ENCODE peak calls at places on chromosomes 2 and 18, in four cellular contexts. One of them, this sample, is unnamed.

GRCh38 chr2:221347471-221347870 is 224.6 kb downstream of the EPHA4 start:
- DNase-seq in fibroblast of pulmonary artery: no peak
- DNase-seq in pancreas: no peak
- DNase-seq in breast epithelium: no peak
- DNase-seq in this sample: peak; percentile 72

GRCh38 chr2:57549642-57550102 is 496.9 kb upstream of the VRK2 start:
- DNase-seq in fibroblast of pulmonary artery: no peak
- DNase-seq in pancreas: no peak
- DNase-seq in breast epithelium: no peak
- DNase-seq in this sample: peak; percentile 25

GRCh38 chr2:121596221-121597080 is 52.8 kb downstream of the CLASP1 start:
- DNase-seq in fibroblast of pulmonary artery: peak; percentile 66
- DNase-seq in pancreas: no peak
- DNase-seq in breast epithelium: no peak
- DNase-seq in this sample: peak; percentile 63

GRCh38 chr2:165205865-165206264 is 2.0 kb upstream of the SCN3A start:
- DNase-seq in fibroblast of pulmonary artery: no peak
- DNase-seq in pancreas: no peak
- DNase-seq in breast epithelium: no peak
- DNase-seq in this sample: no peak

GRCh38 chr2:162537651-162538050 is 193.7 kb downstream of the GCA start:
- DNase-seq in fibroblast of pulmonary artery: no peak
- DNase-seq in pancreas: no peak
- DNase-seq in breast epithelium: no peak
- DNase-seq in this sample: no peak

GRCh38 chr2:118850901-118851268 is 3.4 kb upstream of the EN1 start:
- DNase-seq in fibroblast of pulmonary artery: no peak
- DNase-seq in pancreas: no peak
- DNase-seq in breast epithelium: no peak
- DNase-seq in this sample: no peak

GRCh38 chr2:237072067-237072931 is 13.4 kb upstream of the COPS8 start:
- DNase-seq in fibroblast of pulmonary artery: peak; percentile 77
- DNase-seq in pancreas: peak; percentile 75
- DNase-seq in breast epithelium: peak; percentile 82
- DNase-seq in this sample: peak; percentile 44

GRCh38 chr2:176514805-176515500 is 245.7 kb downstream of the MTX2 start:
- DNase-seq in fibroblast of pulmonary artery: no peak
- DNase-seq in pancreas: no peak
- DNase-seq in breast epithelium: no peak
- DNase-seq in this sample: no peak

GRCh38 chr18:37385846-37386435 is 179.7 kb downstream of the CELF4 start:
- DNase-seq in fibroblast of pulmonary artery: peak; percentile 64
- DNase-seq in pancreas: no peak
- DNase-seq in breast epithelium: no peak
- DNase-seq in this sample: peak; percentile 9

GRCh38 chr2:94759211-94759610 is 112.0 kb upstream of the TEKT4 start:
- DNase-seq in fibroblast of pulmonary artery: no peak
- DNase-seq in pancreas: no peak
- DNase-seq in breast epithelium: no peak
- DNase-seq in this sample: no peak

GRCh38 chr2:19847486-19847885 is 54.3 kb downstream of the TTC32 start:
- DNase-seq in fibroblast of pulmonary artery: no peak
- DNase-seq in pancreas: no peak
- DNase-seq in breast epithelium: no peak
- DNase-seq in this sample: no peak

GRCh38 chr18:59715966-59716369 is 18.7 kb upstream of the CCBE1 start:
- DNase-seq in fibroblast of pulmonary artery: peak; percentile 95
- DNase-seq in pancreas: no peak
- DNase-seq in breast epithelium: no peak
- DNase-seq in this sample: peak; percentile 97

GRCh38 chr2:17401096-17401495 is 117.1 kb downstream of the RAD51AP2 start:
- DNase-seq in fibroblast of pulmonary artery: no peak
- DNase-seq in pancreas: no peak
- DNase-seq in breast epithelium: no peak
- DNase-seq in this sample: no peak

GRCh38 chr2:10410001-10410671 is 38.0 kb downstream of the ODC1 start:
- DNase-seq in fibroblast of pulmonary artery: no peak
- DNase-seq in pancreas: no peak
- DNase-seq in breast epithelium: no peak
- DNase-seq in this sample: no peak

GRCh38 chr18:35241523-35241804 is 630 bp downstream of the ZNF397 start:
- DNase-seq in fibroblast of pulmonary artery: no peak
- DNase-seq in pancreas: no peak
- DNase-seq in breast epithelium: no peak
- DNase-seq in this sample: no peak

GRCh38 chr18:55833543-55833942 is 245.6 kb upstream of the TCF4 start:
- DNase-seq in fibroblast of pulmonary artery: peak; percentile 95
- DNase-seq in pancreas: no peak
- DNase-seq in breast epithelium: no peak
- DNase-seq in this sample: peak; percentile 97

GRCh38 chr2:118992740-118993391 is 50.9 kb downstream of the MARCO start:
- DNase-seq in fibroblast of pulmonary artery: no peak
- DNase-seq in pancreas: no peak
- DNase-seq in breast epithelium: no peak
- DNase-seq in this sample: no peak

GRCh38 chr2:235577404-235578330 is 83.8 kb downstream of the AGAP1 start:
- DNase-seq in fibroblast of pulmonary artery: peak; percentile 75
- DNase-seq in pancreas: no peak
- DNase-seq in breast epithelium: no peak
- DNase-seq in this sample: no peak

DNA sequence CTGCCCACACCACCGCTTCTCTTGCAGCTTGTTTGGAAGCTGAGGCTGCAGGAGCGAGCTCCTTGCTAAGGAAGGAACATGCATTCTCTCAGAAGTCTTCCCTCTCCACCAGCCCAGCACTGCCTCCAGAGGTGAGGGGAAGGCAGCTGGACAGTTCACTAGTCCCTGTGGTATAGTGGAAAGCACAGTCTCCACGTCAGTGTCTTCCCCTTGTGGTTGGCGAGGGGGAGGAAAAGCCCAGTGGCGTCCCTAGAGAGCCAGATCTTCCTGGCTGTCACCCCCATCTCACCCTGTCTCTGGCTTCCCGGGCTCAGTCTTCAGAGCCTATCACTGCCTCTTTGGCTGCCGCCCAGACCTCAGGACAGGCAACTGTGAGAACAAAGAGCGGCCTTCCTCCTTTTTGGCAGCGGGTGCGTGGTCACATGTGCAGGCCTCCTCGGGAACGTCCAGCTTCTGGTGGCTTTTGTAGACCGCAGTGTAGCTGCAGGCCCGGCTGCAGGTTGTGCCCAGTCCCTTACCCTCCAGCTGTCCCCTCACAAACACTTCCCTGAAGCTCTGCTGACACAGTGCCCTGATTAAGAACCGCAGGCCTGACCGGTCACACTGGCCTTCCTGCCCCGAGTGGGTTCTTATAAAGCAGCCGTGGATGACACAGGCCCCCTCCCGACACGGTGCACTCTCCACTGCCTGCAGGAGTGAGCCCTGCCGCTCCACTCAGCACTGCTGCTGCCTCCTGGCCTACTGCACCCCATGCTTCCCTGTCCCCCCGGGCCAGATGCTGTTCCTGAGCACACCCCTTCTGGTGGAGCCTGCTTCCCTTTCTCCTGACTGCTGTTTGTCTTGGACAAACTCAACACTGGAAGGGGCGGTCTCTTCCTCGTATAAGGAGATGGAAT is 90.9 kb downstream of the RNF144A start:
- DNase-seq in fibroblast of pulmonary artery: peak; percentile 93
- DNase-seq in pancreas: peak; percentile 79
- DNase-seq in breast epithelium: peak; percentile 83
- DNase-seq in this sample: no peak
- TF ChIP-seq CTCF in fibroblast of pulmonary artery: peak; percentile 59
- TF ChIP-seq CTCF in pancreas: no peak
- TF ChIP-seq CTCF in breast epithelium: no peak
- TF ChIP-seq CTCF in this sample: no peak

DNA sequence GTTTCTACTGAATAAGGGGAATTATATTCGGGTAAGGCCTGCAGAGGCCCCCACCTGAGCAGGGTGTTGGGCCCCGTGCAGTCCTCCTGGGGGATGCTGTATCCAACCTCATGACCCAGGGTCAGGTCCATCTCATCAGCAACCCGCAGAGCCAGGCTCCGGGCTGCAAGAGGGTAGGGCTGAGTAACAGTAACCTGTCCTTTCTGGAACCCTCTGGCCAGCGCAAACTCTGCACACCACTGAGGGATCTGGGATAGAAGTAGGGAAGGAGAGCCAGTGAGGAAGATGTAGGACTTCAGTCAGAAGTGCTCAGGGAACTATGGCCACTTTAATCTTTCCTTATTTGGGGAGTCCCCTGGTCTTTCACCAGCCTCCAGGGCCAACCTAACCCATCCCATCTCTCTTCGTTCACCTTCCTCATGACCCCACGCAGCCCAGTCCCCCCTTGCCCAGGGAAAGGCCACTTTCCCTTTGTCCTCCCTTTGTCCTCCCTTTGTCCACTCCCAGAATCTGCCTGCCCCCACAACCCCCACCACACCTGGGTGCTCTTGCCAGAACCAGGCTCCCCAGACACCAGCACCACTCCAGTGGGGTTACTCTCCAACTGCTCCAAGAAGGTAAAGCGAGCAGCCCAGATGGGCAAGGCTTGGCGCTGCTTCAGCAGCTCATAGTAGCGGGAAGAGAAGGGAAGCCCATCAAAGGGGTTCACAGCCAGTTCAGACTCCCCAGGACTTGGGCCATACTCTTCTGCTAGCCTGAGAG is 895 bp downstream of the DQX1 start:
- DNase-seq in fibroblast of pulmonary artery: no peak
- DNase-seq in pancreas: no peak
- DNase-seq in breast epithelium: no peak
- DNase-seq in this sample: no peak
- TF ChIP-seq CTCF in fibroblast of pulmonary artery: no peak
- TF ChIP-seq CTCF in pancreas: no peak
- TF ChIP-seq CTCF in breast epithelium: no peak
- TF ChIP-seq CTCF in this sample: no peak

GRCh38 chr2:192197387-192197786 is 2.7 kb upstream of the TMEFF2 start:
- DNase-seq in fibroblast of pulmonary artery: peak; percentile 33
- DNase-seq in pancreas: no peak
- DNase-seq in breast epithelium: no peak
- DNase-seq in this sample: no peak

GRCh38 chr2:192195548-192196418 is 1.1 kb upstream of the TMEFF2 start:
- DNase-seq in fibroblast of pulmonary artery: peak; percentile 26
- DNase-seq in pancreas: peak; percentile 13
- DNase-seq in breast epithelium: no peak
- DNase-seq in this sample: no peak

GRCh38 chr2:192194065-192194865 is 468 bp downstream of the TMEFF2 start:
- DNase-seq in fibroblast of pulmonary artery: no peak
- DNase-seq in pancreas: peak; percentile 11
- DNase-seq in breast epithelium: no peak
- DNase-seq in this sample: no peak

GRCh38 chr2:192196451-192197194 is 1.9 kb upstream of the TMEFF2 start:
- DNase-seq in fibroblast of pulmonary artery: no peak
- DNase-seq in pancreas: no peak
- DNase-seq in breast epithelium: no peak
- DNase-seq in this sample: no peak

DNA sequence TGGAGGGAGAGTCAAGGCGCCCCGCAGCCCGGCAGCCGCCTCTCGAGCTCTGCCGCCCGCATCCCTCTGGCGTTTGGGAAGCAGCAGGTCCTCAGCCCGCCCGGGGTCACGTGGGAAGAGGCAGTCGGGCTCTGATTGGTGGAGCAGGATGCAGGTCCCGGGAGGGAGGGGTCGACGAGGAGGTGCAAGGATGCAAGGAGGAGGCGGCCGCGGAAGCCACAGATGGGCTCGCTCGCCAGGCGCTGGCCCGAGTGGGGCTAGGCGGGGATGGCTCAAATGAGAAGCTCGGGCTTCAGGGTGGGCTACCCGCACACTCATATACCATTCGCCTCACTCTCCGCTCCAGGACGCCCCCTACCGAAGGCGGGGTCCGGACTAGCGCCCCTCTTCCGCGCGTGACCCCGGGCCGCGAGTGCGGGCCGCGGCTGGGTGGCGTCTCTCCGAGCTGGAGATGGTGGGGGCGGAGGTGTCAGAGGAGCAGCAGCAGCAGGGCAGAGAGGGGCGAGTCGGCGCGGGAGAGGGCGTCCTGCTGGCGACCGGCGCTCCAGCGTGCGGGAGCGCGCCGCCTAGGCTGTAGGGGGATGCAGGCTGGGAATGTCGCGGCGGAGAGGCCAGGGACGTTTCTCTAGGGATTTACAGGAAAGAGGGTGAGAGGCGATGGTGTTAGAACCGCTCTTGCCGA is at the start of gene TMEFF2:
- DNase-seq in fibroblast of pulmonary artery: peak; percentile 69
- DNase-seq in pancreas: peak; percentile 39
- DNase-seq in breast epithelium: peak; percentile 51
- DNase-seq in this sample: peak; percentile 53
- TF ChIP-seq CTCF in fibroblast of pulmonary artery: peak; percentile 5
- TF ChIP-seq CTCF in pancreas: no peak
- TF ChIP-seq CTCF in breast epithelium: no peak
- TF ChIP-seq CTCF in this sample: peak; percentile 50

GRCh38 chr18:11728247-11728646 is 39.2 kb downstream of the GNAL start:
- DNase-seq in fibroblast of pulmonary artery: peak; percentile 25
- DNase-seq in pancreas: no peak
- DNase-seq in breast epithelium: no peak
- DNase-seq in this sample: no peak
- TF ChIP-seq CTCF in fibroblast of pulmonary artery: peak; percentile 18
- TF ChIP-seq CTCF in pancreas: no peak
- TF ChIP-seq CTCF in breast epithelium: no peak
- TF ChIP-seq CTCF in this sample: peak; percentile 44

DNA sequence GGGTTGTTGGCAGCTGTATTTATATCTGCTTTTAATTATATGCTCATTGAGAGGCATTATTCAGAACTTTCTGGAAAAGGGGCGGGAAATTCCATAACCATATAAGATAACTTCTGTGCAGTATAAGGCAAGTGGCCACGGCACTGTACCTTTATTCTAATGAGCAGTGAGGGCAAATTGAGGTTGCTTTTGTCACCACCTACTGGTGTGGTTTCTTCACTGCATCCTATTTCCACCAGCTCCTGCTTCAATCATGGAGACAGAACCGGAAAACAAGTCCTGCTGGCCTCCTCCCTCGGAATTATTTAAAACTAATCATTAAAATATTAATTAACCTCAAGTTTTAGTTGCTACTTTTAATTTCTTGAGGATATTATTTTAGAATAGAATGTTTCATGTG is 759.4 kb downstream of the CBLN2 start:
- DNase-seq in fibroblast of pulmonary artery: peak; percentile 49
- DNase-seq in pancreas: no peak
- DNase-seq in breast epithelium: no peak
- DNase-seq in this sample: no peak
- TF ChIP-seq CTCF in fibroblast of pulmonary artery: peak; percentile 64
- TF ChIP-seq CTCF in pancreas: no peak
- TF ChIP-seq CTCF in breast epithelium: no peak
- TF ChIP-seq CTCF in this sample: no peak

DNA sequence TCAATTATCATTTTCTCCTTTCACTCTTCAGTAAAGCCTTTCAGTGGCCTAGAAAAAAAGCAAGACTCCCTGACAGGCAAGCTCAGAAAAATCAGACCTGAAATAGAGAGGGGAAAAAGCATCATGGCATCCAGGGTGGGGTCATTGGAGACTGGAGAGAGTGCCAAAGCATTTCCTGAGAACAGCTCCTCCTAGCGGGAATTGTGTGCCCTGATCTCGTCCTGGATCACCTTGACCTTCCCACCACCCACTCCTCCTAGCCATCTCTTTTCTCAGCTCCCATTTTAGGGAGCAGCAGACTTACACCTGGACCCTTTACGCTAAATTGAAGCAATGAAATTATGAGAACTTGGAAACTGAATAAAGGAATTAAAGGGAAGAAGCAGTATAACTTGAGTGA is 176.6 kb downstream of the VWC2L start:
- DNase-seq in fibroblast of pulmonary artery: no peak
- DNase-seq in pancreas: no peak
- DNase-seq in breast epithelium: no peak
- DNase-seq in this sample: no peak
- TF ChIP-seq CTCF in fibroblast of pulmonary artery: no peak
- TF ChIP-seq CTCF in pancreas: no peak
- TF ChIP-seq CTCF in breast epithelium: no peak
- TF ChIP-seq CTCF in this sample: peak; percentile 54

This sample was measured in HFFc6.